ENCODE peak calls at places on chromosomes 3 and 15, in seven cellular contexts. G is GM12865, T is left ventricle myocardium inferior, J is Panc1, C is B cell, K is neural crest cell, O is IMR-90. Y is an unnamed sample.

GRCh38 chr3:43221076-43221475 is 65.3 kb upstream of the SNRK start:
- DNase-seq in G (no peak), T (no peak), J (no peak), C (no peak), K (no peak), O (no peak), Y (no peak)

GRCh38 chr3:122305818-122306621 is 19.0 kb upstream of the CSTA start:
- DNase-seq in G (peak; percentile 52), T (no peak), J (peak; percentile 15), C (no peak), K (no peak), O (no peak), Y (no peak)

GRCh38 chr3:71332813-71333212 is 250.7 kb downstream of the FOXP1 start:
- DNase-seq in G (no peak), T (no peak), J (no peak), C (no peak), K (no peak), O (no peak), Y (no peak)

GRCh38 chr3:171528102-171528501 is 67.9 kb upstream of the TNIK start:
- DNase-seq in G (no peak), T (no peak), J (no peak), C (no peak), K (no peak), O (peak; percentile 35), Y (no peak)

GRCh38 chr15:33135355-33135781 is 59.1 kb downstream of the FMN1 start:
- DNase-seq in G (no peak), T (no peak), J (no peak), C (no peak), K (no peak), O (no peak), Y (no peak)

GRCh38 chr3:114350690-114351089 is 56.9 kb downstream of the TIGIT start:
- DNase-seq in G (no peak), T (no peak), J (no peak), C (no peak), K (no peak), O (no peak), Y (no peak)

GRCh38 chr3:143600762-143601161 is 247.5 kb downstream of the SLC9A9 start:
- DNase-seq in G (no peak), T (no peak), J (no peak), C (no peak), K (no peak), O (no peak), Y (no peak)

GRCh38 chr15:85749261-85750151 is 45.2 kb downstream of the KLHL25 start:
- DNase-seq in G (no peak), T (peak; percentile 64), J (no peak), C (no peak), K (no peak), O (peak; percentile 8), Y (no peak)

GRCh38 chr15:74657846-74658245 is 38.0 kb downstream of the EDC3 start:
- DNase-seq in G (no peak), T (no peak), J (no peak), C (no peak), K (no peak), O (peak; percentile 52), Y (no peak)

GRCh38 chr3:194689493-194689901 is 3.8 kb downstream of the FAM43A start:
- DNase-seq in G (peak; percentile 22), T (peak; percentile 48), J (no peak), C (peak; percentile 46), K (no peak), O (peak; percentile 78), Y (peak; percentile 30)

DNA sequence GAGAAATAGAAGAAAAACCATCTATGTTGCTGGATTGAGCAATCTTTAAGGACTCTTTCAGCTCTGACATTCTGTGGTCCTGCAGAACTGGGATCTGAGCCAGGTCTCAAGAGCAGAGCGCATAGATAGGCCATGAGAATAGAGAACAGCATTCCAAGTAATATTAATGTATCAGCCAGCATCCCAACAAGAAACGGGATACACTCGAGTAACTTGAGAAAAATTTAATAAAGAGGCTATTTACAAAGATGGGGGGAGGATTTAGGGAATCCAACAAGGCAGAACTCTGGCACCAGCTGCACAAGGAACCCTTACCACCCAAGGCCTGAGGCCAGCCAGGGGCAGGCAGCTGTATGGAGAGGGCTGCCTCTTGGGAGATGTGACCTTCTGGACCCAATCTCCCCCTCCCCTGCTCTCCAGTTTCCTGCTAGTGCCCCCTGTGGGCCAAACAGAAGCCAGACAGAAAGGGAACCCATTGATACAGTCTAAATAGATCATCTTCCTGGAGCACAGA is 8.2 kb downstream of the TMOD2 start:
- DNase-seq in G (peak; percentile 33), T (peak; percentile 50), J (no peak), C (no peak), K (no peak), O (peak; percentile 97), Y (no peak)
- TF ChIP-seq CTCF in G (peak; percentile 50), T (peak; percentile 42), J (peak; percentile 26), C (no peak), K (no peak), O (peak; percentile 7), Y (peak; percentile 46)

DNA sequence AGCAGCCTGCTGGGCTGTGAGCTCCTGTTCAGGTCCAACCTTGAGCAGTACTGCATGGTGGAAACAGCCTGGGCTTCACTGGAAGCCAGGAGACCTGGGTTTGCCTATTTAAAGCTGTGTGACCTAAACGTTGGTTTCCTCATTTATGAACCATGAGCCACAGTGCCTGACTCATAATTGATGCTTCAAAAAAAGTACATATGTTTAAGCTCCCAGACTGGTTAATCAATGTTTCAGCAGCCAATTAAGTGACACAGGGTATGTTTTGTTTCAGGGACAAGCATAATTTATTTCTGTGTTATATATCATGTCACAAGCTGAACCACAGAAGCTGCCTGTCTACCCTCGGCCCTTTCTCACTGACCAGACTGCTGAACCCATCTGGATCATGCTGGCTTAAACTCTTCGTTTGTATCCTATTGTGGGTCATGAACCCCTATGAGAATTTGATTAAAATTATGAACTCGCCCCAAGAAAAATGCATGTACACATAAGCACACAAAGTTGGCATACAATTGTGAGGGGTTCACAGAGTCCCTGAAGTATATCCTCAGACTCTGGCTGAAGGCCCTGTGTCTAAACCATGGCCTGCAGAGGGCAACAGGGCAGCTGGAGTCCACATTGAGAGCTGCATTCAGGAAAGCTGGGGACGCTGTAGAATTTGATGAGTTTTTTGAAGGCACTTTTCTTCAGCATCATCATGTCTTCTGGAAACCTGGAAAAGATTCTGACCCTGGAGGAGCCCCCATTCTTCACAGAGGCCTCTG is 23.7 kb downstream of the HDC start:
- DNase-seq in G (no peak), T (no peak), J (no peak), C (no peak), K (no peak), O (peak; percentile 70), Y (no peak)
- TF ChIP-seq CTCF in G (no peak), T (no peak), J (peak; percentile 12), C (no peak), K (no peak), O (no peak), Y (peak; percentile 13)

DNA sequence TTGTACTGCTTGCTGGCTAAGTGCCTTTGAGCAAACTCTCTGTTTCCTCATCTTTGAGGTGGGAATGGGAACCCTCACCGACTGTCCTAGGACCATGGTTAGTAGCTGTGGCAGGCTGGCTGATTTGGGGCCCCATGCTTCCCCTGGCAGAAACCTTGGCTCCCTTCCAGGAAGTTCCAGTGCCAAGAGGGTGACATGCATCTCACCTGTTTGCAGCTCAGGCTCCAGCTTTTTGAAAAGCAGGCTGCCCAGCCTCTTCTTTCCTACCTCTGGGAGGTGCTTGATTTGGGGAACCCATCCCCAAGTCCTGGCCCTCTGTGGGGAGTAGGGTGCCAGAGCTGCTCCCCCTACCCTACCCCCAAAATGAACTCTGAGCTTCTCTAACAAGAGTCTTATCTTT is 50.8 kb downstream of the RAB11A start:
- DNase-seq in G (peak; percentile 31), T (no peak), J (no peak), C (no peak), K (no peak), O (no peak), Y (no peak)
- TF ChIP-seq CTCF in G (no peak), T (no peak), J (no peak), C (no peak), K (no peak), O (no peak), Y (no peak)

GRCh38 chr15:98804057-98804380 is 155.7 kb downstream of the IGF1R start:
- DNase-seq in G (no peak), T (no peak), J (no peak), C (no peak), K (no peak), O (peak; percentile 17), Y (no peak)
- TF ChIP-seq CTCF in G (no peak), T (peak; percentile 25), J (peak; percentile 38), C (no peak), K (peak; percentile 51), O (peak; percentile 18), Y (no peak)

GRCh38 chr3:155217591-155217990 is 75.9 kb downstream of the STRIT1 start:
- DNase-seq in G (no peak), T (no peak), J (no peak), C (no peak), K (no peak), O (peak; percentile 58), Y (no peak)

GRCh38 chr3:155219106-155219505 is 74.4 kb downstream of the STRIT1 start:
- DNase-seq in G (no peak), T (no peak), J (no peak), C (no peak), K (no peak), O (no peak), Y (no peak)

GRCh38 chr3:155218470-155218869 is 75.0 kb downstream of the STRIT1 start:
- DNase-seq in G (no peak), T (no peak), J (no peak), C (no peak), K (no peak), O (no peak), Y (no peak)
- TF ChIP-seq CTCF in G (no peak), T (no peak), J (no peak), C (no peak), K (no peak), O (no peak), Y (no peak)

Y was measured in GM13977.